ENCODE peak calls at places on chromosomes 16 and 17, in four cellular contexts. S is HepG2, W is IMR-90, X is A549. F is an unnamed sample.

GRCh38 chr17:20092973-20093626 is 83.9 kb downstream of the SPECC1 start:
- DNase-seq in W (no peak), X (no peak), S (no peak), F (no peak)

GRCh38 chr16:922051-922450 is 48.7 kb downstream of the LMF1 start:
- DNase-seq in X (no peak), S (no peak), W (no peak), F (no peak)

GRCh38 chr16:49012961-49013726 is 268.5 kb downstream of the CBLN1 start:
- DNase-seq in S (no peak), W (no peak), X (no peak), F (no peak)

GRCh38 chr16:80198265-80198994 is 342.4 kb upstream of the DYNLRB2 start:
- DNase-seq in W (peak), S (peak), X (peak), F (no peak)

GRCh38 chr16:4369006-4369766 is 2.5 kb upstream of the VASN start:
- DNase-seq in S (no peak), X (no peak), W (peak), F (no peak)

GRCh38 chr17:66507103-66507923 is 204.9 kb downstream of the PRKCA start:
- DNase-seq in S (peak), W (peak), X (peak), F (peak)

GRCh38 chr17:40103082-40103741 is 2.8 kb upstream of the NR1D1 start:
- DNase-seq in X (no peak), S (no peak), W (no peak), F (no peak)

GRCh38 chr16:14164916-14165684 is 94.0 kb downstream of the MRTFB start:
- DNase-seq in S (no peak), X (no peak), W (no peak), F (no peak)

GRCh38 chr17:83064732-83065659 is 14.4 kb upstream of the METRNL start:
- DNase-seq in X (no peak), S (no peak), W (no peak), F (no peak)

GRCh38 chr16:58110590-58111330 is 18.4 kb downstream of the CFAP20 start:
- DNase-seq in S (no peak), W (peak), X (no peak), F (no peak)

GRCh38 chr16:58109330-58109729 is 19.9 kb downstream of the CFAP20 start:
- DNase-seq in S (no peak), X (no peak), W (no peak), F (no peak)

GRCh38 chr16:58114827-58115825 is 14.1 kb downstream of the CFAP20 start:
- DNase-seq in W (peak), X (no peak), S (no peak), F (no peak)

GRCh38 chr16:58109881-58110280 is 19.3 kb downstream of the CFAP20 start:
- DNase-seq in S (no peak), X (no peak), W (no peak), F (no peak)

DNA sequence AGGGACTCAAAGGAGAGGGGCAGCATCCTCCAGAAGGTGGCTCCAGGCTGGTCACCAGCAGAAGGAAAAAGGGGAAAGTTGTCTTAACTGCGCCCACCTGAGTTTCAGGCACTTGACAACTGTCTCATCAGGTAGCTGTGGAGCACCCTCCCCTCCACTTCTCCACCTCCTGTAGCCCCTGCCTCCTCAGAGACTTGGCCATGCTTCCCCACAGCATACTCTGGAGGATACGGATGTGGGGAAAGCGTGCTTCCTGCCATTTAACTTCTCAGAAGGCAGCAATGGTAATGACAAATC is 17.9 kb downstream of the CFAP20 start:
- DNase-seq in S (no peak), W (no peak), X (no peak), F (no peak)
- TF ChIP-seq MAZ in S (no peak), W (no peak), X (no peak), F (no peak)

DNA sequence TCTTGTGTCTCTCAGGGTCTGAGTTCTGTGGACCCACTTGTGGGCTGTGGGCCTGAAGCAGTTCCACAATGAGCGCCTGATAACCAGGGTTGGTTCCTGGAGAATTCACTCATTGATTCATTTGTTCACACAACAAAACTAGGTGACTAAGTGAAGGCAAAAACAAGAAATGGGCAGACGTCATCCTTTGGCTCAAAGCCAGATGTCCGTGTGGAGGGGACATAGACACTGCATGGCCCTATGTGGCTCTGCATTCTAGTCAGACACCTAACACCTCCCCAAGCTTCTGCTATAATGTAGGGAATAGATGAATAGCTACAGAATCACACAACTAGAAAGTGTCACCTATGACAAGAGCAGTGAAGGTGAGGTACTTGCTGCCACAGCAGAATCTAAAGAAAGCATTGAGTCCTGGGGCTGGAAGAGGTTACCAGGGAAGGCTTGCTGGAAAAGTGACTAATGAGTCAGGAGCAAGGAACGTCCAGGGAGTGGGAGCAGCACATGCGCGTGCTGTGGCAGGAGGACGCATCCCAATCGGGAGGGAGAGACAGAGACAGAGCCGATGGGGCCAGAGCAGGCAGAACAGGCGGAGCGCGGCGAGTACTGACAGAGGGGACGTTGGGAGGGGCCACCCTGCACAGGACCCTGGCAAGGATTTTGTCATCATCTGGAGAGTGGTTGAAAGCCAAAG is 58.9 kb downstream of the CES1 start:
- DNase-seq in X (peak), S (no peak), W (no peak), F (no peak)
- TF ChIP-seq MAZ in X (no peak), S (no peak), W (no peak), F (no peak)

DNA sequence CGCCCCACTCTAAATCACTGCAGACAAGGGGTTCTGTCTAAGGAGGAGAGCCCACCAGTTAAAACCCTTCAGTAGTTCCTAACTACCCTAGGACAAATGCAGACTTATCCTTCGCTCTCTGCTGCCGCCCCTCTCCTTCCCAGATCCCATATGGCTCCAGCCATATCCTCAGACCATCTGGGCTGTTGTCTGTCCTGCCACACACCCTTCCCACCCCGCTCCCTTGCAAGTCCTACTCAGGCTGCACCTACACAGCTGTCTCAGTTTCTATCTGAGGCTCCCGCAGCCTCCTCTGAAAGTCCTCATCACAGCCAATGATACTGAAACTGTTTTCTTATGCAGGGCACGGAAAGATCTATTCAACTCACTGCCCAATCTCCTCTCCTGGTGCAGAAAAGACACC is 720 bp upstream of the BCKDK start:
- DNase-seq in S (no peak), W (no peak), X (no peak), F (no peak)
- TF ChIP-seq MAZ in S (no peak), W (no peak), X (no peak), F (no peak)

DNA sequence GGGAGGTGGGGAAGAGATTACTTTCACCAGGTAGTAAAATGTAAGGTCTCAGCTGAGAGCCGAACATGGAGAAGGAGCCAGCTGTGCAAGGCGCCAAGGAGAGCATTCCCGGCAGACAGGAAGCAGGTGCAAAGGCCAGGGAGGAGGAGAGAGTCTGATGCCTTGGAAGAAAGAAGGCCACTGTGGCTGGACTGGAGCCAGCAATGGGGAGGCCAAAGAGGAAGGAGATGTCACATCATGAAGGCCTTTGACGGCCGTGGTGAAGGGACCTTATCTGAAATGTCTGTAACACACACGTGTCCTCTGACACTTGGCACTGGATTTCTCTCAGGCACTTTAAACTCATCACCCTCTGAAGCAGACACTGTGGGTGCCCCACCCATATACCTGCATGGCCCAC is 2.1 kb upstream of the SLC5A2 start:
- DNase-seq in X (no peak), S (no peak), W (no peak), F (no peak)
- TF ChIP-seq MAZ in X (no peak), S (no peak), W (no peak), F (no peak)

F was measured in K562.